ENCODE peak calls at places on chromosomes 7 and 10, in four cellular contexts. J, P, S and K are unnamed samples.

GRCh38 chr7:146478975-146479492 is 362.4 kb downstream of the CNTNAP2 start:
- DNase-seq in J (no peak), S (no peak), P (no peak), K (no peak)

GRCh38 chr10:120432209-120432608 is 24.8 kb upstream of the PLPP4 start:
- DNase-seq in P (no peak), J (no peak), S (no peak), K (no peak)

GRCh38 chr7:13044309-13044708 is 356.9 kb downstream of the ARL4A start:
- DNase-seq in P (no peak), S (no peak), J (no peak), K (no peak)

GRCh38 chr7:135098391-135098790 is 49.5 kb upstream of the TMEM140 start:
- DNase-seq in P (no peak), S (no peak), J (no peak), K (no peak)

GRCh38 chr7:129332354-129333056 is 101.7 kb upstream of the STRIP2 start:
- DNase-seq in P (no peak), J (no peak), S (no peak), K (no peak)

GRCh38 chr7:155224116-155224811 is 73.4 kb upstream of the INSIG1 start:
- DNase-seq in P (no peak), S (no peak), J (no peak), K (no peak)

GRCh38 chr7:78879206-78879605 is 574.3 kb downstream of the MAGI2 start:
- DNase-seq in P (no peak), J (no peak), S (no peak), K (no peak)

GRCh38 chr7:7498881-7499280 is 36.8 kb downstream of the COL28A1 start:
- DNase-seq in J (no peak), S (no peak), P (no peak), K (no peak)

GRCh38 chr10:98338318-98338717 is 70.3 kb upstream of the LOXL4 start:
- DNase-seq in S (no peak), J (no peak), P (no peak), K (no peak)

GRCh38 chr7:131540491-131541162 is 15.8 kb downstream of the PODXL start:
- DNase-seq in P (no peak), S (no peak), J (no peak), K (no peak)

GRCh38 chr7:37093257-37093656 is 355.4 kb downstream of the ELMO1 start:
- DNase-seq in S (no peak), J (no peak), P (no peak), K (no peak)

GRCh38 chr10:125344573-125345121 is 184.3 kb upstream of the CTBP2 start:
- DNase-seq in P (no peak), J (peak; percentile 4), S (no peak), K (no peak)

GRCh38 chr10:124693801-124694416 is 50.3 kb downstream of the FAM53B start:
- DNase-seq in P (no peak), S (no peak), J (no peak), K (no peak)

GRCh38 chr7:106430535-106431455 is 146.0 kb upstream of the NAMPT start:
- DNase-seq in P (no peak), S (no peak), J (no peak), K (no peak)

GRCh38 chr10:75525067-75525466 is 93.6 kb downstream of the LRMDA start:
- DNase-seq in S (no peak), J (no peak), P (no peak), K (no peak)

GRCh38 chr7:87628780-87629569 is 777 bp downstream of the RUNDC3B start:
- DNase-seq in P (no peak), S (peak; percentile 17), J (peak; percentile 53), K (no peak)

GRCh38 chr7:117871778-117872538 is 1.3 kb downstream of the CTTNBP2 start:
- DNase-seq in J (peak; percentile 21), S (peak; percentile 15), P (no peak), K (no peak)

GRCh38 chr7:126605553-126605952 is 647.2 kb downstream of the GRM8 start:
- DNase-seq in J (no peak), S (no peak), P (no peak), K (no peak)

GRCh38 chr7:66903360-66904062 is 17.5 kb upstream of the TMEM248 start:
- DNase-seq in P (no peak), S (no peak), J (no peak), K (no peak)

GRCh38 chr10:44684641-44685040 is 226.5 kb upstream of the TMEM72 start:
- DNase-seq in P (no peak), J (no peak), S (no peak), K (no peak)

GRCh38 chr10:69226919-69227450 is 6.9 kb downstream of the HKDC1 start:
- DNase-seq in P (no peak), J (no peak), S (no peak), K (no peak)

GRCh38 chr7:100824499-100825214 is 2.7 kb downstream of the EPHB4 start:
- DNase-seq in J (no peak), P (no peak), S (no peak), K (no peak)

GRCh38 chr10:21508987-21509334 is 16.5 kb downstream of the SKIDA1 start:
- DNase-seq in J (no peak), S (no peak), P (no peak), K (no peak)

GRCh38 chr7:131008840-131009651 is 275.0 kb upstream of the KLF14 start:
- DNase-seq in S (no peak), J (no peak), P (peak; percentile 52), K (no peak)

GRCh38 chr10:44300666-44301649 is 83.9 kb downstream of the CXCL12 start:
- DNase-seq in J (no peak), S (no peak), P (no peak), K (no peak)

GRCh38 chr7:94182066-94182465 is 177.9 kb upstream of the BET1 start:
- DNase-seq in J (no peak), S (no peak), P (no peak), K (no peak)

GRCh38 chr10:132533571-132534260 is 3.9 kb upstream of the INPP5A start:
- DNase-seq in P (no peak), S (no peak), J (no peak), K (no peak)

GRCh38 chr10:92342801-92343200 is 51.8 kb downstream of the MARCHF5 start:
- DNase-seq in S (no peak), J (no peak), P (no peak), K (no peak)

GRCh38 chr10:99461230-99461629 is 30.8 kb upstream of the GOT1 start:
- DNase-seq in J (no peak), P (no peak), S (no peak), K (no peak)

GRCh38 chr7:116511552-116512523 is 12.3 kb downstream of the CAV2 start:
- DNase-seq in S (no peak), P (no peak), J (no peak), K (no peak)

GRCh38 chr10:282294-283139 is 147.3 kb downstream of the ZMYND11 start:
- DNase-seq in S (no peak), J (no peak), P (no peak), K (no peak)

GRCh38 chr7:26238004-26238403 is 36.5 kb downstream of the CBX3 start:
- DNase-seq in P (no peak), S (no peak), J (no peak), K (no peak)

GRCh38 chr10:76553231-76553630 is 1084.4 kb downstream of the KCNMA1 start:
- DNase-seq in J (no peak), S (no peak), P (no peak), K (no peak)

GRCh38 chr7:35695628-35695888 is 623 bp upstream of the HERPUD2 start:
- DNase-seq in S (no peak), P (no peak), J (no peak), K (no peak)

GRCh38 chr10:124366825-124367224 is 51.9 kb downstream of the OAT start:
- DNase-seq in P (no peak), J (no peak), S (no peak), K (no peak)

GRCh38 chr10:131186547-131187253 is 124.8 kb downstream of the TCERG1L start:
- DNase-seq in P (peak; percentile 12), J (no peak), S (no peak), K (peak; percentile 40)

GRCh38 chr7:17965600-17965999 is 25.3 kb upstream of the SNX13 start:
- DNase-seq in P (no peak), S (no peak), J (no peak), K (no peak)

GRCh38 chr7:157472311-157473050 is 135.7 kb downstream of the DNAJB6 start:
- DNase-seq in J (no peak), S (no peak), P (no peak), K (no peak)

GRCh38 chr7:142549007-142549406 is 200.3 kb upstream of the PRSS1 start:
- DNase-seq in P (no peak), S (no peak), J (no peak), K (no peak)

GRCh38 chr10:1212571-1213141 is 156.5 kb downstream of the WDR37 start:
- DNase-seq in S (no peak), J (no peak), P (peak; percentile 44), K (no peak)